ENCODE peak calls at places on chromosome 10, in six cellular contexts. R is retinal pigment epithelial cell; N is neural crest cell; G is AML-193; Z is naive thymus-derived CD4-positive, alpha-beta T cell; U is brain microvascular endothelial cell. H is an unnamed sample.

GRCh38 chr10:114403545-114404161 is 649 bp downstream of the AFAP1L2 start:
- DNase-seq in Z (no peak), N (peak), R (no peak), G (no peak), U (no peak), H (no peak)

GRCh38 chr10:104028146-104028545 is 57.5 kb downstream of the COL17A1 start:
- DNase-seq in N (no peak), U (peak), Z (no peak), R (no peak), G (no peak), H (peak)

GRCh38 chr10:133379152-133379800 is at the start of gene PAOX:
- DNase-seq in N (peak), U (no peak), Z (no peak), G (no peak), R (no peak), H (no peak)

GRCh38 chr10:6694447-6695155 is 114.5 kb upstream of the PRKCQ start:
- DNase-seq in U (no peak), Z (no peak), R (peak), G (no peak), N (no peak), H (no peak)

GRCh38 chr10:98170249-98171117 is 36.0 kb downstream of the R3HCC1L start:
- DNase-seq in R (peak), G (peak), Z (no peak), N (peak), U (peak), H (peak)

GRCh38 chr10:119575506-119575905 is 21.3 kb downstream of the TIAL1 start:
- DNase-seq in Z (peak), U (peak), G (no peak), R (no peak), N (no peak), H (no peak)

GRCh38 chr10:108783897-108784296 is 1139.4 kb downstream of the XPNPEP1 start:
- DNase-seq in R (no peak), G (peak), Z (no peak), N (peak), U (peak), H (peak)

GRCh38 chr10:26543567-26544306 is 105.6 kb downstream of the APBB1IP start:
- DNase-seq in R (no peak), G (no peak), U (no peak), N (no peak), Z (no peak), H (no peak)

GRCh38 chr10:97086530-97086929 is 99.2 kb downstream of the SLIT1 start:
- DNase-seq in Z (no peak), G (no peak), U (no peak), R (no peak), N (no peak), H (no peak)

GRCh38 chr10:127905623-127906261 is 1.2 kb upstream of the PTPRE start:
- DNase-seq in R (no peak), N (no peak), U (no peak), G (no peak), Z (no peak), H (no peak)

GRCh38 chr10:17213646-17214349 is 12.3 kb upstream of the TRDMT1 start:
- DNase-seq in U (peak), N (no peak), R (no peak), Z (no peak), G (no peak), H (no peak)

GRCh38 chr10:47115322-47115721 is 184.7 kb upstream of the GDF10 start:
- DNase-seq in Z (no peak), R (no peak), G (no peak), N (no peak), U (no peak), H (no peak)

GRCh38 chr10:78196964-78197363 is 163.3 kb downstream of the RPS24 start:
- DNase-seq in U (peak), R (no peak), Z (no peak), N (no peak), G (no peak), H (no peak)

GRCh38 chr10:115604627-115605026 is 511.5 kb downstream of the ATRNL1 start:
- DNase-seq in N (no peak), R (no peak), G (no peak), U (no peak), Z (no peak), H (no peak)

GRCh38 chr10:16947071-16947470 is 129.8 kb upstream of the RSU1 start:
- DNase-seq in R (no peak), N (no peak), U (no peak), Z (no peak), G (no peak), H (no peak)

GRCh38 chr10:74929197-74929596 is 102.8 kb downstream of the KAT6B start:
- DNase-seq in Z (no peak), G (no peak), U (peak), N (no peak), R (no peak), H (no peak)

GRCh38 chr10:75613685-75614587 is 182.5 kb downstream of the LRMDA start:
- DNase-seq in Z (no peak), U (no peak), N (no peak), R (no peak), G (no peak), H (no peak)

GRCh38 chr10:99172130-99172738 is 63.4 kb downstream of the HPSE2 start:
- DNase-seq in R (no peak), G (peak), U (peak), Z (no peak), N (peak), H (peak)